ENCODE peak calls at places on chromosomes 13 and 19, in four cellular contexts. W is astrocyte, C is fibroblast of the aortic adventitia, K is AG10803. E is an unnamed sample.

GRCh38 chr19:48745208-48745995 is 1.3 kb downstream of the IZUMO1 start:
- DNase-seq in W (peak), C (peak), K (peak), E (peak)

GRCh38 chr13:112733661-112734379 is 44.0 kb downstream of the ATP11A start:
- DNase-seq in W (peak), C (peak), K (no peak), E (no peak)

GRCh38 chr19:55005684-55006488 is 32.2 kb downstream of the GP6 start:
- DNase-seq in W (peak), C (no peak), K (no peak), E (no peak)

GRCh38 chr13:113653264-113654174 is 4.5 kb downstream of the ATP4B start:
- DNase-seq in W (no peak), C (no peak), K (no peak), E (no peak)

GRCh38 chr19:54108496-54108895 is 5.8 kb downstream of the NDUFA3 start:
- DNase-seq in W (no peak), C (no peak), K (no peak), E (no peak)

GRCh38 chr13:91142572-91142971 is 204.9 kb upstream of the MIR17HG start:
- DNase-seq in W (peak), C (no peak), K (peak), E (no peak)

GRCh38 chr19:4393947-4394590 is 6.3 kb downstream of the SH3GL1 start:
- DNase-seq in W (peak), C (peak), K (peak), E (no peak)

GRCh38 chr19:40613669-40614594 is 12.8 kb downstream of the LTBP4 start:
- DNase-seq in W (peak), C (peak), K (peak), E (peak)

GRCh38 chr13:35727881-35728280 is 251.4 kb upstream of the MAB21L1 start:
- DNase-seq in W (no peak), C (no peak), K (no peak), E (no peak)

GRCh38 chr19:58296086-58296485 is 9.1 kb upstream of the ERVK3-1 start:
- DNase-seq in W (no peak), C (no peak), K (peak), E (no peak)

GRCh38 chr19:5679289-5680082 is 830 bp downstream of the MICOS13 start:
- DNase-seq in W (no peak), C (no peak), K (no peak), E (no peak)
- TF ChIP-seq CTCF in W (no peak), C (no peak), K (no peak), E (no peak)

DNA sequence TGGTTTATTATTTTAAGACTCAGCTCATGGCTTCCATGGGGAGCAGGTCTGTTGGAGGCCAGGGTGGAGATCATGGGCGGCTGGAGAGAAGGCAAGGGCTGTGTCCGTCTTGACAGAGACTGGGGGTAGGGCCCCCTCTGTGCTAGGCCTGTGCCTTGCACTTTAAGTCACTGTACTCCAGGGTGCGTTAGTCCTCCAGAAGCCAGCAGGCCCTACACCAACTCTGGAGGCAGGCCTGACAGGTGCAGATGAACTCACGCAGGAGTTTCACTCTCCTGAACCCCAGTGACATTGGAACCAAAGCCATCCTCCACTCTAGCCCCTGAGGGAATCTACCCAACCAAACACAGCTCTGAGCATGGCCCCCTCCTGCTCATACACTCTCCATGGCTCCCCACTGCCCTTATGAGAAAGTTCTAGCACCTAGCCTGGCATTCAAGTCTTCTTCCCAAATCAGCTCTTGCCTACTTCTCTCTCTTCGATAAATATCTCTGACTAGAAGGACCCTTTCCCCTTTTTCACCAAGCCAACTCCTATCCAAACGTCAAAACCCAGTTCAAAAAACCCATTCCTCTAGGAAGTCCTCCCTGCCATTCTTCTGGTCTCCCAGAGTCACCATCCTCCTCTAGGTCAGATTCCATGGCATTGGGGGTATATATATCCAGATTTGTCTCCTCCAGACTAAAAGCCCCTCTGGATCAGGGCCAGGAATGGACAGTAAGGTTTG is 15.1 kb downstream of the MEF2B start:
- DNase-seq in W (no peak), C (no peak), K (no peak), E (no peak)
- TF ChIP-seq CTCF in W (no peak), C (no peak), K (no peak), E (no peak)

DNA sequence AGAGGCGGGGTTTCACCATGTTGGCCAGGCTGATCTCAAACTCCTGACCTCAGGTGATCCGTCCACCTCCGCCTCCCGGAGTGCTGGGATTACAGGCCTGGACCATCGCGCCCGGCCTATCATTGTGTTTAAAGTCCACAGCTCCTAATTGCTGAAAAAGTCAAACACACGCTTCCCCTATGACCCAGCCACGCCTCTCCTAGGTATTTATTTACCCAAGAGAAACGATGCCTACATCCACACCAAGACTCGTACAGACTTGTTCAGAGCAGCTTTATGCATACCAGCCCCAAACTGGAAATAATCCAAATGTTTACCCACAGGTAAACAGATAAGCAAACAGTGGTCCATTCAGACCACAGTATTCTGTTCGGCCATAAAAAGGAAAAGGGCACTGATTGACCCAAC is 15.1 kb downstream of the ZNRF4 start:
- DNase-seq in W (no peak), C (no peak), K (no peak), E (no peak)
- TF ChIP-seq CTCF in W (no peak), C (no peak), K (no peak), E (no peak)

GRCh38 chr19:52703917-52704316 is 30.9 kb downstream of the ZNF611 start:
- DNase-seq in W (no peak), C (no peak), K (no peak), E (no peak)

GRCh38 chr19:52694921-52695320 is 39.9 kb downstream of the ZNF611 start:
- DNase-seq in W (no peak), C (no peak), K (no peak), E (no peak)

GRCh38 chr19:52695996-52696395 is 38.8 kb downstream of the ZNF611 start:
- DNase-seq in W (no peak), C (no peak), K (no peak), E (no peak)

DNA sequence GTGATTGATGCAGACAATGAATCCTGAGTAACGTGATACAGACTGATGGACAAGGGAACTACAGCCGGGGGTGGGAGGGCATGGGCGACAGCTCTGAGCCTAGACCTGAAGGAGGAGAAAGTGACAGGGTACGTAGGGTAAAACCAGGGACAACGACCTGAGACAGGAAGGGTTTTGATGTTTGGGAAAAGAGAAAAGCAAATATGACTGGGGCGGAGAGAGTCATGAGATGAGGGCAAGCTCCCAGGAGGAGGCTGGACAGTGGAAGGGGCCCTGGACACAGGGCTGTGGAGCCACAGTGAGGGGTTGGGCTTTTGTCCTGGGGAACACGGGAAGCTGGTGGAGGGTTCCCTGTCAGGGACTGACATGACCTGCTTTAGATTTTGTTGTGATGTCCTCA is 34.2 kb downstream of the ZNF611 start:
- DNase-seq in W (no peak), C (no peak), K (no peak), E (no peak)
- TF ChIP-seq CTCF in W (no peak), C (no peak), K (no peak), E (no peak)

GRCh38 chr13:100520936-100521765 is 67.4 kb downstream of the GGACT start:
- DNase-seq in W (no peak), C (no peak), K (no peak), E (no peak)
- TF ChIP-seq CTCF in W (no peak), C (no peak), K (no peak), E (no peak)

GRCh38 chr13:102724923-102725322 is 30.1 kb upstream of the METTL21C start:
- DNase-seq in W (peak), C (peak), K (peak), E (peak)
- TF ChIP-seq CTCF in W (peak), C (peak), K (peak), E (peak)